ENCODE peak calls at places on chromosomes 13 and 19, in nine cellular contexts. W is progenitor cell of endocrine pancreas, O is Calu3, H is H1, S is AG04449, T is fibroblast of pulmonary artery, V is tibial artery, F is SK-N-SH, Z is AG04450. C is an unnamed sample.

GRCh38 chr19:1259206-1259872 is 9.8 kb upstream of the CIRBP start:
- DNase-seq in Z (no peak), O (peak), T (peak), F (peak), H (no peak), W (no peak), V (peak), S (no peak), C (no peak)

GRCh38 chr13:46492946-46493345 is 60.0 kb upstream of the LRCH1 start:
- DNase-seq in O (peak), V (no peak), F (peak), S (no peak), W (no peak), H (no peak), T (peak), Z (no peak), C (no peak)

GRCh38 chr19:461664-462551 is 1.1 kb upstream of the SHC2 start:
- DNase-seq in F (peak), T (no peak), V (no peak), W (peak), S (no peak), Z (no peak), O (peak), H (peak), C (no peak)

GRCh38 chr19:35144600-35145436 is 1.8 kb downstream of the FXYD7 start:
- DNase-seq in O (peak), F (no peak), Z (no peak), V (no peak), H (peak), T (no peak), S (no peak), W (no peak), C (no peak)

GRCh38 chr19:33796164-33797100 is at the start of gene KCTD15:
- DNase-seq in O (peak), Z (no peak), T (peak), W (peak), V (no peak), S (no peak), F (peak), H (peak), C (no peak)

GRCh38 chr13:22505489-22505888 is 675.3 kb upstream of the SGCG start:
- DNase-seq in Z (no peak), F (no peak), W (no peak), O (no peak), T (peak), H (no peak), S (no peak), V (no peak), C (no peak)

GRCh38 chr13:94412870-94413269 is 66.6 kb downstream of the DCT start:
- DNase-seq in H (no peak), Z (no peak), S (no peak), O (no peak), F (no peak), V (no peak), T (no peak), W (no peak), C (no peak)

GRCh38 chr19:6724631-6725185 is 4.3 kb upstream of the C3 start:
- DNase-seq in H (no peak), V (no peak), Z (no peak), S (no peak), W (no peak), T (no peak), O (no peak), F (no peak), C (no peak)

GRCh38 chr19:16998635-16999194 is 27.9 kb downstream of the CPAMD8 start:
- DNase-seq in Z (no peak), O (no peak), W (no peak), F (no peak), H (no peak), T (no peak), V (no peak), S (no peak), C (no peak)

GRCh38 chr13:20049558-20050473 is 91.3 kb downstream of the ZMYM2 start:
- DNase-seq in F (no peak), S (no peak), H (no peak), W (no peak), Z (no peak), T (peak), O (no peak), V (no peak), C (no peak)

DNA sequence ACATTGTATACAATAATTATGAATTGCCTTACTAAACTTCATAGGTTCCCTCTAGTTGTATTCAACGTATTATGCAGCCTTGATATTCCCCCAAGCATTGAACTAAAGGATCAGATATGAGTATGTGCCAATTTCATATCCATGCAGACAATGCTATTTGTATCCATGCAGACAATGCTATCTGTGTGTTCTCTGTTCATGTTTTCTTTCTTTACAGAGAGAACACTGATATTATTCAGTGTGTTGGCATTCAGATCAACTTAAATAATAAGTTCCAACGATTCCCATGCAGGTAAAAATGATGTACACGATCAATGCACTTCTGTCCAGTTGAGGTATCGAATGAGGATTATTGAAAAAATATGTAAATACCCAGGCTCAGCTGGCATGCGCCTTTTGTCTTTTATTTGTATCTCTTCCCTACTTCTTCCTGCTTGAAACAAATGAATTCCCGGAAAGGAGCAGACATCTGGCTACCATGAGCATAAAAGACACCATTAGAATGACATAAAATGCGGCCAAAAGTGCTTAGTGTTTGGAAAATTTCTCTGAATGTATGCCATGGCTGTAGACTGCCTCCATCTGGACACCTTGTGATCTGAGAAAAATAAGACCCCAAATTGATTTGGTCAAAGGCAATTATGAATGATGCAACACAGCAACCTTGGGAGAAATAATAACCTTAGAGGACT is 731.5 kb downstream of the SLITRK1 start:
- DNase-seq in Z (no peak), S (no peak), H (no peak), V (no peak), T (no peak), F (no peak), W (no peak), O (no peak), C (no peak)
- TF ChIP-seq CTCF in Z (no peak), S (no peak), H (no peak), V (no peak), T (no peak), F (peak), W (no peak), O (no peak), C (no peak)

GRCh38 chr19:12564016-12564664 is 12.9 kb upstream of the ZNF564 start:
- DNase-seq in F (peak), O (peak), S (peak), H (peak), V (peak), Z (peak), T (peak), W (peak), C (peak)
- TF ChIP-seq CTCF in F (peak), O (peak), S (peak), H (peak), V (peak), Z (peak), T (peak), W (peak), C (peak)

GRCh38 chr19:38210458-38210987 is 13.5 kb downstream of the DPF1 start:
- DNase-seq in W (peak), T (no peak), F (peak), O (no peak), V (no peak), H (peak), S (no peak), Z (no peak), C (no peak)

GRCh38 chr19:38211206-38211605 is 12.8 kb downstream of the DPF1 start:
- DNase-seq in H (peak), Z (no peak), T (no peak), V (no peak), F (peak), O (no peak), W (no peak), S (no peak), C (no peak)

GRCh38 chr19:38208571-38208970 is 15.5 kb downstream of the DPF1 start:
- DNase-seq in W (no peak), H (no peak), S (no peak), T (no peak), Z (no peak), V (no peak), O (no peak), F (no peak), C (no peak)

GRCh38 chr19:38209152-38209551 is 14.9 kb downstream of the DPF1 start:
- DNase-seq in S (no peak), O (no peak), H (peak), W (no peak), T (no peak), F (no peak), Z (no peak), V (no peak), C (no peak)

DNA sequence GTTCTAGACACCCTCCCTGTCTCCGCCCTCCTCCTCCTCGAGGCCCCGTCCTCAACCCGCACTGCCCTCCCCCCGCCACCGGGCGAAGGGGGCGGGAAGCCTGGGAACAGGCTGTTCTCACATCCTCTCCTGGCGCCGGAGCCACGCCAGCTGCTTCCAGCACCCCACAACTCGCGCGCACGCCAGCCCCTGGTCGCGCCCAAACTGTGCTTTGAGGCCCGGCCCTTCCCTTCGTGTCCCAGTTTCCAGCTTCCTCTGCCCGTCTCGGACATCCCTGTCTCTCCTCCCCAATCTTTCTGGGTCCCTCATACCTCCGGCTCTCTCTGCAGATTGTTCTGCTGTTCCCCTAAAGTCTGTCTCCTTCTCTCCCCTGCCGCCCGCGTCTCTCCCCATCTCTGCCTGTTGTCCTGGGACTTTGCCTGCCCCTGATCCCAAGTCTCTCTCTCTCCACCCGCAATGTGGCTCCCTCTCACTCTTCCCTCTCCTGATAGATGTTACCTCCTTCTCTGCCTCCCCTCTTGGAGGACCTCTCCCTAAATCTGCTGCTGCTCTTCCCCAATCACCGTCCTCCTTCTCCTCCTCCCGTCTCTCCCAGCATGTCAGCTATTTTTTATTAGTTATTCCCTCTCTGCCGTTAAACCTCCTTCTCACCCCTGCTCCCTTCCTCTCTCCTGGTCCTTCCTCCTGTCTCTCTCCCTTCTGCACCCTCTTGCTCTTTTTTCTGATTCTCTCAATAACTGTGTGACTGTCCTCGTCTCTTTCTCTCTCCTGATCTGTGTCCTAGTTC is 14.2 kb downstream of the DPF1 start:
- DNase-seq in T (peak), H (peak), Z (no peak), O (no peak), S (no peak), W (no peak), V (peak), F (peak), C (no peak)
- TF ChIP-seq CTCF in T (no peak), H (no peak), Z (no peak), O (no peak), S (no peak), W (no peak), V (no peak), F (no peak), C (no peak)

GRCh38 chr13:76993021-76993420 is 1.1 kb downstream of the CLN5 start:
- DNase-seq in O (no peak), S (no peak), W (no peak), T (peak), F (no peak), H (no peak), Z (no peak), V (no peak), C (no peak)

GRCh38 chr13:76991432-76991795 is 467 bp upstream of the CLN5 start:
- DNase-seq in F (no peak), H (no peak), V (no peak), S (no peak), W (no peak), T (no peak), O (no peak), Z (no peak), C (peak)

GRCh38 chr13:76992548-76993001 is 694 bp downstream of the CLN5 start:
- DNase-seq in W (no peak), T (peak), H (no peak), V (peak), S (no peak), Z (no peak), F (peak), O (no peak), C (no peak)

GRCh38 chr13:76993473-76993872 is 1.6 kb downstream of the CLN5 start:
- DNase-seq in H (no peak), O (no peak), T (no peak), F (no peak), W (no peak), Z (no peak), S (no peak), V (no peak), C (no peak)

DNA sequence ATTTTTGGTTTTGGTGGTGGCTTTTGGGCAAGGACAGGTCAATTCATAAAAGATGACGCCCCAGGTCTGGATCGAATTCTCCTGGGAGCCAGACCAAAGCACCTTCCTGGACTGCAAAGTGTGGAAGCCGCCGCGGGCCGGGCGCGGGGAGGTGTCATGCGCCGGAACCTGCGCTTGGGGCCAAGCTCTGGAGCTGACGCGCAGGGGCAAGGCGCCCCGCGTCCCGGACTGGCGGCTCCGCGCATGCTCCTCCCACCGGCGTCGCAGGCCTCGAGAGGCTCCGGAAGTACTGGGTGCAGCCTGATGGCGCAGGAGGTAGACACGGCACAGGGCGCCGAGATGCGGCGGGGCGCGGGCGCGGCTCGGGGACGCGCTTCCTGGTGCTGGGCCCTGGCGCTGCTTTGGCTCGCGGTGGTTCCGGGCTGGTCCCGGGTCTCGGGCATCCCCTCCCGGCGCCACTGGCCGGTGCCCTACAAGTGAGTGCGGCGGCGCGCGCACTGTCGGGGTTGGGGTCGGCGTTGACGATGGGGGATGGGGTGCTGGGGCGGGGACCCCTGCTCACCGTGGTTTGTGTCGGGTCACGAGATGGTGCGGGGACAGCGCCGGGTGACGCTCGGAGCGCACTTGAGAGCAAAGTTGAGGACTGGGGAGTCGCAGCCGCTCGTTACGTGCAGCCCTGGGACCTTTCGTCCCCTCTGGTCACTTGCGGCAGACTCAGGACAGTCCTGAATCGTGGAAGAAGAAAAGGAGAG is at the start of gene CLN5:
- DNase-seq in F (peak), S (peak), H (peak), V (peak), O (peak), T (peak), Z (peak), W (peak), C (peak)
- TF ChIP-seq CTCF in F (no peak), S (no peak), H (no peak), V (peak), O (no peak), T (no peak), Z (peak), W (no peak), C (no peak)

DNA sequence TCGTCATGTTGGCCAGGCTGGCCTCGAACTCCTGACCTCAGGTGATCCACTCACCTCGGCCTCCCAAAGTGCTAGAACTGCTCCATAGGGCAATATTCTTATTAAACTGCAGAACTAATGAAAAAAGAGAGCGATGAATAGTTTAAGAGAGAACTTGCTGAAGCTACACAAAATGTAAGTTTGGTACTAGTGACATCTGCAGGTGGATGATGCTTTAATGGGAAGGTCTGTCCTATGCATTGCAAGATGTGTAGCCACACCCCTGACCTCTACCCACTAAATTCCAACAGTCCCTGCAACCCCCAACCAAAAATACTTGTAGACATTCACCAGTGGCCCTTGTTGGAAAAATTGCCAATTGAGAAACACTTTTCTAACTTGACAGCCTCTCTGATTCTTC is 117.8 kb downstream of the NALCN start:
- DNase-seq in T (no peak), H (no peak), Z (no peak), F (no peak), V (no peak), W (no peak), O (no peak), S (no peak), C (no peak)
- TF ChIP-seq CTCF in T (no peak), H (no peak), Z (no peak), F (no peak), V (no peak), W (no peak), O (no peak), S (no peak), C (no peak)

GRCh38 chr19:24074720-24075119 is 12.3 kb upstream of the ZNF254 start:
- DNase-seq in T (peak), Z (no peak), V (no peak), W (no peak), O (no peak), H (no peak), F (no peak), S (no peak), C (no peak)
- TF ChIP-seq CTCF in T (peak), Z (no peak), V (no peak), W (no peak), O (no peak), H (no peak), F (no peak), S (no peak), C (no peak)

GRCh38 chr13:43908156-43909126 is 28.7 kb downstream of the LACC1 start:
- DNase-seq in O (peak), F (peak), W (no peak), T (peak), S (peak), Z (peak), H (no peak), V (no peak), C (no peak)
- TF ChIP-seq CTCF in O (peak), F (peak), W (peak), T (peak), S (no peak), Z (peak), H (no peak), V (peak), C (no peak)

C was measured in esophagus squamous epithelium.